ENCODE peak calls at places on chromosomes 7 and 10, in four cellular contexts. V is IMR-90, Y is mesendoderm, A is mesenchymal stem cell. I is an unnamed sample.

GRCh38 chr10:99234067-99234738 is 1.4 kb downstream of the HPSE2 start:
- DNase-seq in V (peak), Y (peak), A (peak), I (peak)

GRCh38 chr10:78634389-78634815 is 434.4 kb upstream of the ZMIZ1 start:
- DNase-seq in V (peak), Y (peak), A (peak), I (peak)

GRCh38 chr7:152014722-152015121 is 10.8 kb upstream of the GALNT11 start:
- DNase-seq in V (no peak), Y (no peak), A (no peak), I (no peak)

GRCh38 chr7:28626629-28627262 is 214.4 kb downstream of the CREB5 start:
- DNase-seq in V (peak), Y (peak), A (peak), I (peak)

GRCh38 chr7:118195837-118196474 is 12.0 kb downstream of the LSM8 start:
- DNase-seq in V (peak), Y (peak), A (peak), I (peak)

GRCh38 chr7:77910124-77910523 is 111.6 kb downstream of the PHTF2 start:
- DNase-seq in V (no peak), Y (no peak), A (no peak), I (no peak)

GRCh38 chr7:141663081-141663510 is 38.9 kb downstream of the DENND11 start:
- DNase-seq in V (no peak), Y (no peak), A (no peak), I (no peak)

GRCh38 chr10:61346946-61347345 is 106.2 kb downstream of the TMEM26 start:
- DNase-seq in V (no peak), Y (no peak), A (no peak), I (no peak)

GRCh38 chr10:52644678-52645434 is 127.7 kb downstream of the MBL2 start:
- DNase-seq in V (peak), Y (peak), A (peak), I (peak)

GRCh38 chr7:137081694-137082093 is 213.2 kb downstream of the CHRM2 start:
- DNase-seq in V (peak), Y (no peak), A (peak), I (no peak)

GRCh38 chr10:26517141-26517890 is 79.2 kb downstream of the APBB1IP start:
- DNase-seq in V (peak), Y (peak), A (no peak), I (peak)

GRCh38 chr7:155787171-155787851 is 25.0 kb downstream of the SHH start:
- DNase-seq in V (no peak), Y (no peak), A (peak), I (peak)

GRCh38 chr10:118045842-118046490 is 775 bp downstream of the RAB11FIP2 start:
- DNase-seq in V (peak), Y (peak), A (peak), I (peak)

GRCh38 chr10:118047363-118047719 is 600 bp upstream of the RAB11FIP2 start:
- DNase-seq in V (no peak), Y (no peak), A (no peak), I (no peak)

GRCh38 chr10:118042827-118043242 is 3.9 kb downstream of the RAB11FIP2 start:
- DNase-seq in V (no peak), Y (no peak), A (no peak), I (no peak)

GRCh38 chr10:118045154-118045841 is 1.4 kb downstream of the RAB11FIP2 start:
- DNase-seq in V (no peak), Y (no peak), A (no peak), I (no peak)

DNA sequence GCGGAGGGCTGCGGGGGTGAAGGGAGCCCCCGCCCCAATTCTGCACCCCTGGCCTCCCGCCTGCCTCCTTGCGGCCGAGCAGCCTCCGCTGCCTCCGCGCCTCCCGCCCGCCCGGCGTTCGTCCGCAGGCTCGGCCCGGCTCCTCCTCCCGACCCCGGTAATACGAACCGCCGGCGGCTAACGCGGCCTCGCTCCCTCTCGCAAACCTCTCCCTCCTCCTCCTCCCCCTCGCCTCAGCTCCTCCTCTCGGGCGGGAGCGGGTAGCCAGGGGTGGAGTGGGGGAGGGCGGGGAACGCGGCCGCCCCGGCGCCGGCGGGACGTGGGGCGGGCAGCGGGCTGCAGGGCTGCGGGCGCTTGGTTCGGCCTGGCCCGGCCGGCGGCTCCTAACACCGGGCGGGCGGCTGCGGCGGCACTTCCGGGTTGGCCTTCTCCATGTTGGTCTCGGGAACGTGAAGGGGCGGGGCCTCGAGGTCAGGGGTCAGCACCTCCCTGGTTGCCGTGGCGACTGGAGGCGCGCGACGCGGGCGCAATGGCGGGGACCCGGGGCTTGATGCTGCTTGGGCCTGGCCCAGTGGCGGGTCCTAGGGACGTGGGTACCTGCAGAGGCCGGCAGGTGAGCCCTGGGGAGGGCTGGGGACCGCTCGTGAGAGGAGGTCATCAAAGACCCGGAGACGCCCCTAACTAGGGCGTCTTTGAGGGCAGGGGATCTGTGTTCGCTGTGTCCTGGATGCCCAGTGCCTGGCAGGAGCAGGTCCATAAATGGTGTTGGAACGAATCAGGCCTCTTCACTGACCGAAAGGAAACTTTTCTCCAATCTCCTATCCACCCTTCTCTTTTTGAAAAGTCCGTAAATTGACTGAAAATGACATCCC is at the start of gene RAB11FIP2:
- DNase-seq in V (peak), Y (peak), A (peak), I (peak)
- H3K4ac ChIP-seq in V (peak), Y (peak), A (peak), I (peak)

GRCh38 chr10:131998845-131999681 is 17.3 kb upstream of the BNIP3 start:
- DNase-seq in V (no peak), Y (peak), A (no peak), I (no peak)

GRCh38 chr10:131997366-131998049 is 15.8 kb upstream of the BNIP3 start:
- DNase-seq in V (peak), Y (peak), A (peak), I (peak)

GRCh38 chr10:131996508-131997365 is 15.0 kb upstream of the BNIP3 start:
- DNase-seq in V (no peak), Y (no peak), A (no peak), I (no peak)

GRCh38 chr10:132001238-132001977 is 19.7 kb upstream of the BNIP3 start:
- DNase-seq in V (peak), Y (peak), A (peak), I (no peak)

GRCh38 chr10:131998050-131998844 is 16.5 kb upstream of the BNIP3 start:
- DNase-seq in V (no peak), Y (no peak), A (no peak), I (no peak)
- H3K4ac ChIP-seq in V (peak), Y (peak), A (peak), I (peak)

DNA sequence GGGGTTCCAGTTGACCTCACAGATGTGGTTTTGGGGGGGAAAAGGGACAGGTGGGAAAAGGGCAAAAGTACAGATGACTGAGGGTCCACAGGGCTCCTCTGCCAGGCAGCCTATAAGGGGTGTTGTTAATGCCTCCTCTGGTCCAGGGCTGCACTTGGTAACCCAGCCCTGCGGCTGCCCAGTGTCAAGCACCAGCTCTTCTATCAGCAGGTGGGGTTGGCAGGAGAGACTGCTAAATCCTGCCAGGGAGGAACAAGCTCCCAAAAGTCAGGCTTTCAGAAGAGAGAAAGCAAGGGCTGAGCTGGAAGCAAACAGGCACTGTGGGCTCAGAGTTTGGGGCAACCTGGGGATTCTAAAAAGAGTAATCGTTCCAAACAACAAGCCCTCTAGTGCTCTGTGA is 39.1 kb downstream of the LRRC20 start:
- DNase-seq in V (no peak), Y (no peak), A (no peak), I (no peak)
- H3K4ac ChIP-seq in V (no peak), Y (no peak), A (no peak), I (no peak)

DNA sequence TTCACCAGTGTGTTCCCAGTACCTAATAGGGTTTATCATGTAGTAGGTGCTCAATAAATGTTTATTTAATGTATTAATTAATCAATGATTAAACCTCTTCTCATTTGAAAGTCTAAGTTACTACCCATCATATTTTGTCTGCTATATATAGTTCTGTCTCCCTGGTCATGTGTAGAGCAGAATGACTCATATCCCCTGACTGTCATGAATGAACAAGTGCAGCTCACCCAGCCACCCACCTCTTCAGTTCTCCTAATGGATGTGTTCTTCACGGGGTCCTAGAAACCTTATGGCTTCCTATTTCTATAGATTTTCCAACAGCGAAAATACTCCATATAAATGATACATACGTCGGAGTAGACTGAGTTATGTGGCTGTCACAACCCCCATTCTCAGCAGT is 64.5 kb downstream of the HIF1AN start:
- DNase-seq in V (no peak), Y (no peak), A (no peak), I (no peak)
- H3K4ac ChIP-seq in V (no peak), Y (no peak), A (no peak), I (no peak)

GRCh38 chr10:23918839-23919238 is 290.1 kb upstream of the KIAA1217 start:
- DNase-seq in V (no peak), Y (peak), A (no peak), I (no peak)
- H3K4ac ChIP-seq in V (no peak), Y (no peak), A (no peak), I (no peak)

GRCh38 chr7:148481147-148481526 is 109.4 kb upstream of the C7orf33 start:
- DNase-seq in V (no peak), Y (no peak), A (no peak), I (no peak)

GRCh38 chr7:148480479-148481146 is 110.0 kb upstream of the C7orf33 start:
- DNase-seq in V (no peak), Y (peak), A (no peak), I (no peak)

GRCh38 chr7:148481965-148482626 is 108.5 kb upstream of the C7orf33 start:
- DNase-seq in V (no peak), Y (peak), A (no peak), I (no peak)

GRCh38 chr7:148474421-148474820 is 116.1 kb upstream of the C7orf33 start:
- DNase-seq in V (no peak), Y (no peak), A (no peak), I (no peak)

DNA sequence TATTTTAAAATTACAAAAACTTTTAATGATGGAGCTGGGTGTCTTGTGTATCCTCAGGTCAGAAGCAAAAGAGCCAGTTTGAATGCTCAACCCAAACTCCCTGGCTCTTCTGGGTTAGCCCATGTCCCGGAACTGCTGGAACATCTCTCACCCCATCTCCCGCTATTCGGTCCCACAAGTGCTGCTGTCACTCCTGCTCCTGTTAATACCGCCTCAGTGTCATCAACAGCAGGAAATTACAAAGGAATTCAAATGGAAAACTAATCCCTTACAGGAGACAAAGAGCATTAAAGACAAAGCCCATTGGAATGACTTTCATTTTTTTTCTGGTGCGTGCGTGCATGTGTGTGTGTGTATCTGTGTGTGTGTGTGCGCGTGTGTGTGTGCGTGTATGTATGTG is 112.0 kb upstream of the C7orf33 start:
- DNase-seq in V (no peak), Y (peak), A (no peak), I (no peak)
- H3K4ac ChIP-seq in V (no peak), Y (no peak), A (no peak), I (no peak)

DNA sequence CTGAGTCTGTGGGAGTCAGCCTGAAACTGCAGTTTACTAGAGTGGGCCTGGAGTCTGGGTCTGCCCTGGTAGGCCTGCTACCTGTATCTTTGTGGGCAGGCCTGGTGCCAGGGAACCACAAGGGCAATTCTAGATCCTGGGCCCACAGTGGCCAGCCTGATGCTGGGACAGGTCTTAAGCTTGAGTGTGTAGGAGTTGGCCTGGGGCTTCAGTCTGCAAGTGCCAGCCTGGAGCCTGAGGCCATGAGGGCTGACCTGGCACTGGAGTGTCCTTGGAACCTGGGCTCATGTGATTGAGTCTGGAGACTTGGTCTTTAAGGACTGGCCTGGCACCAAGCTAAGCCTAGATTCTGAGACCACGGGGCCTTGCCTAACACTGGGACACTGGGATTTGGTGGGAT is 245.7 kb upstream of the TEX47 start:
- DNase-seq in V (no peak), Y (no peak), A (no peak), I (no peak)
- H3K4ac ChIP-seq in V (no peak), Y (no peak), A (no peak), I (no peak)

DNA sequence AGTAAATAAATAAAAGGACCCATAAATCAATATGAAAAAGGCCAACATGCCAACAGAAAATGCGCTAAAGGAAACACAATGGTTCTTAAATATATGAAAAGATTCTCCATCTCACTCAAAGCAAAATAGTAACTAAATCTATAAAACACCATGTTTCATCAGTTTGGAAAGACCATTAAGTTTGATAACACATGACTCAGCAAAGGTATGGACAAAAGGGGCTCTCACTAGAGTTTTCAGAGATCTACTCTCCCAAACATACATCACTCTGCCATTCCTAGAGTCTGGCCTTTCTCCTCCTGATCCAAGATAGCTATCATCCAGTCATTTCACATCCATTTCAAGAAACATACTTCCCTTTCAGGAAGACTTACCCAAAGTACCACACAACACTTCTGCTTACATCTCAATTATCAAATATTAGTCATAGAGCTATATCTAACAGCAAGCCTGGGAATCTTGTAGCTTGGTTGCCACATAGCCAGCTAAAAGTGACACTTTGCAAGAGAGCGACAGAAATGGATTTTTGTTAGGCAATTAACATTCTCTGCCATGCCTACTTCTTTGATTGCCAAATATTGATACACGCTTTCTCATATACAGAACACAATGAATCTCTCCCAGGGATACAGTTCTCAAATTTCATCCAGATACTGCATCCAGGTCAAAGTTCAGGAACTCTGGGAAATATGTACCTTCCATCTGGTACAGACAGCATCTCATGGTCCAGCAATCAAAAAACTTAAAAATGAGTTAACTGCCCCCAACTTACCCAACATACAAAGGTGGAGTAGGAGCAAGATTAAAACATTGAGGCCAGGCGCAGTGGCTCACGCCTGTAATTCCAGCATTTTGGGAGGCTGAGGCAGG is 28.8 kb downstream of the TOMM7 start:
- DNase-seq in V (peak), Y (no peak), A (no peak), I (peak)
- H3K4ac ChIP-seq in V (no peak), Y (no peak), A (no peak), I (no peak)

GRCh38 chr10:34641913-34642558 is 173.1 kb downstream of the PARD3 start:
- DNase-seq in V (no peak), Y (no peak), A (no peak), I (no peak)

GRCh38 chr10:34643620-34644019 is 171.5 kb downstream of the PARD3 start:
- DNase-seq in V (no peak), Y (no peak), A (no peak), I (no peak)

GRCh38 chr10:34644245-34644644 is 170.9 kb downstream of the PARD3 start:
- DNase-seq in V (no peak), Y (no peak), A (no peak), I (no peak)

GRCh38 chr10:34638405-34639054 is 176.6 kb downstream of the PARD3 start:
- DNase-seq in V (peak), Y (peak), A (peak), I (peak)

DNA sequence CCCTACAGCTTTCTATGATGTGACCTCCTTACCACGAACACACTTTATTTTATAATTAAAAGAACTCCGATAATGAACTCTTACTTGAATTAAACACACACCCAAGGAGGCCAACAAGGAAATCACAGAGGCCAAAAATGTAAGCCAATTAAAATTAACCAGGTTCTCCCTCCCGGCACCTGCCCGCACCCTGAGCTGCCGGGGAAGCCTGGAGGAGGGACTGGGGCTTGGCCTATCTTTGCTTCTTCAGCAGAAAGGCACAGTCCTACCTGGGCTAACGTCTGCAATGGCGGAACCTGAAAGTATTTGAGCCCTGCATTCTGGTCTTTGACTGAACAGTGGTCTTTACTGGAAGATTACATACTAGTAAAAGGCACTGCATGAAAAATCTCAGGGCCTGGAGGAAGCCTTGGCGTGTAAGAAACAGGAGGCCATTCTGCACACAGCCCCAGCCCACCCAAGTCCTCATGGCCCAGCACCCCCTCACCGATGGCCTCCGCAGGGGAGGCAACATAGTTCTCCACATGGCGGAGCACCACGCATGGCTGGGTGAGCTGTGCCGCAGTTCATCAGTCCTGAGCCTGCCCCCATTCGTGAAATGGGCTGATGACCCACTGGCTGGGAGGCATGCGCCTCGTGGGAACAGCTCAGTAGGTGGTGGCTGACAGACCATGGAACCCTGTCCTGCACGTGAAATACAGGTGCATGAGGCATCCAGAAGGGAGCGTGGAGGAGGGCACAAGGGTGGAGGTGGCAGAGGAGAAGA is 173.8 kb downstream of the PARD3 start:
- DNase-seq in V (no peak), Y (no peak), A (no peak), I (no peak)
- H3K4ac ChIP-seq in V (no peak), Y (no peak), A (no peak), I (no peak)

GRCh38 chr7:3119963-3120362 is 76.3 kb upstream of the CARD11 start:
- DNase-seq in V (no peak), Y (no peak), A (no peak), I (no peak)
- H3K4ac ChIP-seq in V (no peak), Y (no peak), A (no peak), I (no peak)